ENCODE peak calls at places on chromosomes 1 and 21, in four cellular contexts. Q, M, T and E are unnamed samples.
A peak's percentile ranks its signal among the peaks of the same experiment; 100 is the strongest.

GRCh38 chr1:224929335-224930237 is at the start of gene DNAH14:
- DNase-seq in Q (peak; percentile 88), M (peak; percentile 92), T (peak; percentile 43), E (peak; percentile 84)

GRCh38 chr1:111990026-111990877 is 784 bp upstream of the KCND3 start:
- DNase-seq in Q (peak; percentile 38), M (peak; percentile 62), T (peak; percentile 15), E (peak; percentile 10)

GRCh38 chr1:198201956-198202784 is 45.4 kb downstream of the NEK7 start:
- DNase-seq in Q (no peak), M (no peak), T (no peak), E (no peak)

GRCh38 chr1:8551613-8552093 is 233.7 kb downstream of the SLC45A1 start:
- DNase-seq in Q (no peak), M (no peak), T (no peak), E (no peak)

GRCh38 chr1:206476058-206476457 is 5.8 kb downstream of the IKBKE start:
- DNase-seq in Q (no peak), M (no peak), T (no peak), E (no peak)

GRCh38 chr1:71106658-71107322 is 26.0 kb upstream of the ZRANB2 start:
- DNase-seq in Q (no peak), M (no peak), T (no peak), E (no peak)

GRCh38 chr1:109089242-109090015 is 1.1 kb upstream of the TMEM167B start:
- DNase-seq in Q (peak; percentile 89), M (peak; percentile 69), T (no peak), E (no peak)

GRCh38 chr1:24318988-24319863 is at the start of gene GRHL3:
- DNase-seq in Q (peak; percentile 93), M (peak; percentile 86), T (no peak), E (peak; percentile 48)

GRCh38 chr1:103514920-103515503 is 10.5 kb upstream of the RNPC3 start:
- DNase-seq in Q (no peak), M (no peak), T (peak; percentile 46), E (peak; percentile 67)

GRCh38 chr1:81695741-81696140 is 105.0 kb upstream of the ADGRL2 start:
- DNase-seq in Q (no peak), M (no peak), T (no peak), E (peak; percentile 82)

GRCh38 chr1:235648954-235649721 is 446 bp downstream of the GNG4 start:
- DNase-seq in Q (peak; percentile 79), M (peak; percentile 77), T (peak; percentile 71), E (peak; percentile 76)

GRCh38 chr1:20089328-20090077 is 19.5 kb downstream of the PLA2G5 start:
- DNase-seq in Q (peak; percentile 77), M (peak; percentile 49), T (no peak), E (no peak)

GRCh38 chr1:42941640-42942330 is 16.9 kb downstream of the SLC2A1 start:
- DNase-seq in Q (no peak), M (no peak), T (no peak), E (peak; percentile 90)

GRCh38 chr21:42302292-42302650 is 12.9 kb downstream of the TFF3 start:
- DNase-seq in Q (no peak), M (no peak), T (no peak), E (no peak)

GRCh38 chr1:183416850-183417690 is 1.1 kb downstream of the NMNAT2 start:
- DNase-seq in Q (peak; percentile 84), M (peak; percentile 89), T (peak; percentile 69), E (peak; percentile 68)

GRCh38 chr1:98940680-98941079 is 64.0 kb downstream of the PLPPR5 start:
- DNase-seq in Q (no peak), M (no peak), T (no peak), E (no peak)
- H2BK15ac ChIP-seq in Q (no peak overlapping the region), M (no peak overlapping the region), T (no peak overlapping the region), E (no peak overlapping the region)

DNA sequence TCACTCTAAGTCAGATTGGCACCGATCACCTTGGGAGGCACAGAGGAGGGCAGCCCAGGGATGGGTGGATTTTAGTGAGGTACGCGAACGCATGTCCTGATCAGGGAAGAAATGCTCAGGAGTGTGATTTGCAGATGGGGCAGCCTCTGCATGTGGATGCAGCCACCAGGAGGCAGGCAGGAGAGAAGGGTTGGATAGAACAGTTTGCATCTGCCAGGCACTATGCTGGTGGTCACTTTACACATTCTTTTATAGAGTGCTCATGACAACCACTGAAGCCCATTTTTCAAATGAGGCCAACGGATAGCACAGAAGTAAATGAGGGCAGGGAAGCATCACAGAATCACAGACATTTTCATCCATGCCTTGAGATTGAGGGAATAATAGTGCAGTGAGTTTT is 5.7 kb downstream of the LAMB3 start:
- DNase-seq in Q (peak; percentile 59), M (no peak), T (no peak), E (peak; percentile 72)
- H2BK12ac ChIP-seq in Q (no peak overlapping the region), M (no peak overlapping the region), T (no peak overlapping the region), E (peak overlapping the region; percentile 41)

GRCh38 chr1:6796095-6796494 is 10.8 kb downstream of the CAMTA1 start:
- DNase-seq in Q (no peak), M (no peak), T (no peak), E (no peak)
- H2BK15ac ChIP-seq in Q (no peak overlapping the region), M (no peak overlapping the region), T (no peak overlapping the region), E (no peak overlapping the region)

GRCh38 chr1:52662645-52663313 is 29.8 kb downstream of the SHISAL2A start:
- DNase-seq in Q (peak; percentile 84), M (peak; percentile 75), T (peak; percentile 81), E (peak; percentile 73)

GRCh38 chr1:52659356-52659755 is 26.4 kb downstream of the SHISAL2A start:
- DNase-seq in Q (no peak), M (no peak), T (no peak), E (peak; percentile 22)

GRCh38 chr1:52659851-52660596 is 27.1 kb downstream of the SHISAL2A start:
- DNase-seq in Q (peak; percentile 49), M (no peak), T (no peak), E (no peak)

GRCh38 chr1:52658795-52659194 is 25.8 kb downstream of the SHISAL2A start:
- DNase-seq in Q (no peak), M (no peak), T (no peak), E (no peak)

DNA sequence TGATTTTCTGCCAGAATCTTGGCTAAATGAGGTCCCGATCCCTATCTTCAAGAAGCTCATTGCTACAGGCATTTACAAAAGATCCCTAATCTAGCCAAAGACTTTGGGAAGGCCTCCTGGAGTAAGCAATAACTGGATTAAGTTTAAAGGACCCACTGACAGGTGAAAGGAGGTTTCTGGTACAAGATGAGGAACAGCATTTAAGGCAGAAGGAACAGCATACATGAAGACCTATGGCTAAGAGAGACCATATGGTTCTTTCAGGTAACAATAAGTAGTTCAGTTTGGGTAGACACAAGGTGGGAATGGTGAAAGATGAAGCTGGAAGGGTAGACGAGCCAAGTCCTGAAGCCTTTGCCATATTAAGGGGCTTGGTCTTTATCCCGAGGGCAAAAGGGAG is 27.8 kb downstream of the SHISAL2A start:
- DNase-seq in Q (no peak), M (no peak), T (no peak), E (no peak)
- H2BK12ac ChIP-seq in Q (no peak overlapping the region), M (no peak overlapping the region), T (no peak overlapping the region), E (no peak overlapping the region)

GRCh38 chr1:3562712-3563111 is 48.6 kb downstream of the MEGF6 start:
- DNase-seq in Q (no peak), M (no peak), T (no peak), E (no peak)

GRCh38 chr1:3561801-3562200 is 49.5 kb downstream of the MEGF6 start:
- DNase-seq in Q (no peak), M (no peak), T (no peak), E (no peak)

GRCh38 chr1:3563125-3563524 is 48.2 kb downstream of the MEGF6 start:
- DNase-seq in Q (no peak), M (no peak), T (no peak), E (no peak)

GRCh38 chr1:3560199-3560955 is 50.9 kb downstream of the MEGF6 start:
- DNase-seq in Q (no peak), M (no peak), T (no peak), E (no peak)

GRCh38 chr1:3560981-3561380 is 50.3 kb downstream of the MEGF6 start:
- DNase-seq in Q (no peak), M (no peak), T (no peak), E (no peak)
- H2BK15ac ChIP-seq in Q (no peak overlapping the region), M (no peak overlapping the region), T (no peak overlapping the region), E (no peak overlapping the region)

DNA sequence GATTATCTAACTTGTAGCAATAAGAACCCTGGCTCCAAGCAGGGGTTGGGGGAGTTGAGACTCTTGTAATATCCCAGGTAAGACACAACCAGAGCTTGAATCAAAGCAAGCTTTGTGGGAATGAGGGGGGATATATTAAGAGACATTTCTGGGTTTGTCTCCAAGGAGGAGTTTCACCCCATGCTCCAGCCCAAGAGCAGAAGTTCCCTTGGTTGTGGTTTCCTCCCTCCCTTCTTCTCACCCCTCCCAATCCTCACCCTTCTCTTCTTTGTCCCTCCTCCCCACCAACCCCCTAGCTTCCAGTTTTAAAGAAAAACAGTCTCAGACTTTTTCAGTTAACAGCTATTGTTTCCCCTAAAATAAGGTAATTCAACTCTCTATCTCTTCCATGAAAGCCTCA is 11.9 kb downstream of the TRAF3IP3 start:
- DNase-seq in Q (no peak), M (no peak), T (no peak), E (no peak)
- H2BK12ac ChIP-seq in Q (no peak overlapping the region), M (no peak overlapping the region), T (no peak overlapping the region), E (no peak overlapping the region)

GRCh38 chr1:94301186-94301585 is 63.8 kb upstream of the ARHGAP29 start:
- DNase-seq in Q (no peak), M (no peak), T (no peak), E (no peak)
- H2BK15ac ChIP-seq in Q (no peak overlapping the region), M (no peak overlapping the region), T (no peak overlapping the region), E (no peak overlapping the region)

GRCh38 chr1:86429122-86429725 is 5.3 kb downstream of the CLCA2 start:
- DNase-seq in Q (no peak), M (no peak), T (no peak), E (peak; percentile 48)
- H2BK12ac ChIP-seq in Q (no peak overlapping the region), M (no peak overlapping the region), T (no peak overlapping the region), E (no peak overlapping the region)

GRCh38 chr21:35561076-35561475 is 499.2 kb downstream of the SETD4 start:
- DNase-seq in Q (no peak), M (no peak), T (no peak), E (no peak)

GRCh38 chr21:35563885-35564451 is 496.4 kb downstream of the SETD4 start:
- DNase-seq in Q (no peak), M (no peak), T (no peak), E (peak; percentile 95)

GRCh38 chr21:35565204-35565611 is 495.1 kb downstream of the SETD4 start:
- DNase-seq in Q (no peak), M (no peak), T (no peak), E (peak; percentile 92)

GRCh38 chr21:35559881-35560280 is 500.4 kb downstream of the SETD4 start:
- DNase-seq in Q (no peak), M (no peak), T (no peak), E (peak; percentile 74)

DNA sequence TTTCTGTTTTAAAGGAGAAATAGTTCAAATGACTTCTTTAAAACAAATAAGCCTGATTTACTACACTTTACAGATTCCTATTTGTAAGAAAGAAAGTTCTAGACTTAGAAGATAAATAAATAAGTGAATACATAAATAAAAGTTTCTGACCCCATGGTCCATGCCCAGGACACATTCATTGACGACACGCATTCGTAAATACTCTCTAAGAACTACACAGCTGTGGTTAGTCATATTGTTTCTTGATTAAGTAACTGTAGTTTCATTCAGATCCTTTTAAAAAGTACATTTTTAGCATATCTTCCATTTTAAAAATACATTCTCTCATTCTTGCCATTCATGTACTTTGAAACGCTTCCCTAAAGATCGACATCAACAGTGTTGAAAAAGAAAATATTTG is 497.4 kb downstream of the SETD4 start:
- DNase-seq in Q (no peak), M (no peak), T (no peak), E (peak; percentile 55)
- H2BK15ac ChIP-seq in Q (no peak overlapping the region), M (no peak overlapping the region), T (no peak overlapping the region), E (no peak overlapping the region)